ENCODE peak calls at places on chromosomes 4 and X, in five cellular contexts. A, G, H, B and W are unnamed samples.

GRCh38 chr4:4673070-4673469 is 131.2 kb upstream of the STX18 start:
- DNase-seq in A (no peak), B (no peak), H (no peak), G (peak), W (no peak)

GRCh38 chr4:19806865-19807264 is 444.8 kb upstream of the SLIT2 start:
- DNase-seq in B (no peak), G (no peak), A (no peak), H (no peak), W (no peak)

GRCh38 chrX:134537179-134537945 is 77.4 kb downstream of the HPRT1 start:
- DNase-seq in B (no peak), G (peak), H (no peak), A (no peak), W (no peak)

GRCh38 chr4:93779228-93779627 is 49.3 kb upstream of the ATOH1 start:
- DNase-seq in A (no peak), B (no peak), G (no peak), H (no peak), W (no peak)

GRCh38 chr4:173024203-173024602 is 144.4 kb upstream of the GALNT7 start:
- DNase-seq in H (no peak), G (no peak), B (peak), A (no peak), W (no peak)

GRCh38 chr4:155629183-155629825 is 37.3 kb upstream of the GUCY1A1 start:
- DNase-seq in B (no peak), H (no peak), A (no peak), G (peak), W (no peak)

GRCh38 chrX:30943984-30944383 is 54.9 kb upstream of the TAB3 start:
- DNase-seq in A (no peak), H (no peak), B (no peak), G (no peak), W (no peak)

GRCh38 chr4:105140684-105141490 is 5.8 kb upstream of the TET2 start:
- DNase-seq in G (peak), H (no peak), A (peak), B (no peak), W (peak)

GRCh38 chr4:138595731-138596465 is 353.7 kb upstream of the SLC7A11 start:
- DNase-seq in G (no peak), H (no peak), B (no peak), A (no peak), W (no peak)

GRCh38 chr4:119587796-119588195 is 40.8 kb downstream of the PDE5A start:
- DNase-seq in H (no peak), B (no peak), G (no peak), A (no peak), W (no peak)